ENCODE peak calls at places on chromosome 5, in five cellular contexts. Y is GM12878, H is uterus, F is sigmoid colon, I is ovary. S is an unnamed sample.

GRCh38 chr5:144307726-144308125 is 137.1 kb downstream of the KCTD16 start:
- DNase-seq in Y (no peak), H (no peak), F (no peak), I (no peak), S (no peak)

GRCh38 chr5:174052636-174053035 is 7.1 kb downstream of the NSG2 start:
- DNase-seq in Y (no peak), H (no peak), F (no peak), I (no peak), S (no peak)

GRCh38 chr5:21644032-21644431 is 1209.1 kb downstream of the CDH12 start:
- DNase-seq in Y (no peak), H (no peak), F (no peak), I (no peak), S (no peak)

GRCh38 chr5:53397845-53398244 is 82.6 kb upstream of the FST start:
- DNase-seq in Y (no peak), H (no peak), F (no peak), I (no peak), S (no peak)

GRCh38 chr5:105350406-105351140 is 1788.0 kb upstream of the NUDT12 start:
- DNase-seq in Y (no peak), H (no peak), F (no peak), I (no peak), S (no peak)

GRCh38 chr5:159619826-159620225 is 289.5 kb upstream of the IL12B start:
- DNase-seq in Y (no peak), H (no peak), F (no peak), I (no peak), S (no peak)

GRCh38 chr5:154461531-154461930 is 15.7 kb downstream of the SAP30L start:
- DNase-seq in Y (no peak), H (no peak), F (no peak), I (no peak), S (no peak)

GRCh38 chr5:26568316-26568715 is 470.1 kb downstream of the CDH9 start:
- DNase-seq in Y (no peak), H (no peak), F (no peak), I (no peak), S (no peak)

GRCh38 chr5:36696059-36696673 is 89.8 kb downstream of the SLC1A3 start:
- DNase-seq in Y (no peak), H (peak; percentile 19), F (peak; percentile 67), I (peak; percentile 54), S (peak; percentile 71)

GRCh38 chr5:87916320-87916719 is 352.3 kb downstream of the TMEM161B start:
- DNase-seq in Y (no peak), H (no peak), F (no peak), I (no peak), S (no peak)

GRCh38 chr5:85049020-85049419 is 664.3 kb upstream of the EDIL3 start:
- DNase-seq in Y (no peak), H (no peak), F (no peak), I (no peak), S (peak; percentile 1)

GRCh38 chr5:17436766-17437221 is 61.2 kb upstream of the TAF11L2 start:
- DNase-seq in Y (no peak), H (no peak), F (no peak), I (no peak), S (no peak)

GRCh38 chr5:2757563-2758311 is 6.3 kb upstream of the IRX2 start:
- DNase-seq in Y (no peak), H (no peak), F (no peak), I (no peak), S (no peak)

GRCh38 chr5:151200913-151201445 is 22.9 kb downstream of the CCDC69 start:
- DNase-seq in Y (no peak), H (no peak), F (no peak), I (no peak), S (no peak)

GRCh38 chr5:86493777-86494176 is 124.0 kb upstream of the COX7C start:
- DNase-seq in Y (no peak), H (no peak), F (no peak), I (no peak), S (no peak)

GRCh38 chr5:12072441-12072840 is 168.2 kb upstream of the CTNND2 start:
- DNase-seq in Y (no peak), H (no peak), F (no peak), I (no peak), S (no peak)

GRCh38 chr5:177442066-177442836 is 4.4 kb upstream of the PRR7 start:
- DNase-seq in Y (no peak), H (no peak), F (no peak), I (no peak), S (no peak)

GRCh38 chr5:8756498-8757084 is 789.3 kb downstream of the SEMA5A start:
- DNase-seq in Y (no peak), H (no peak), F (no peak), I (no peak), S (peak; percentile 20)

GRCh38 chr5:174204914-174205313 is 159.4 kb downstream of the NSG2 start:
- DNase-seq in Y (no peak), H (no peak), F (no peak), I (no peak), S (no peak)

GRCh38 chr5:73901455-73901854 is 275.5 kb downstream of the ARHGEF28 start:
- DNase-seq in Y (no peak), H (no peak), F (no peak), I (no peak), S (no peak)

GRCh38 chr5:147073098-147073497 is 161.7 kb upstream of the STK32A start:
- DNase-seq in Y (no peak), H (no peak), F (no peak), I (no peak), S (no peak)

GRCh38 chr5:140725799-140726471 is 25.7 kb downstream of the ZMAT2 start:
- DNase-seq in Y (peak; percentile 81), H (peak; percentile 35), F (peak; percentile 67), I (peak; percentile 51), S (peak; percentile 35)

GRCh38 chr5:145989428-145989827 is 53.0 kb downstream of the SH3RF2 start:
- DNase-seq in Y (no peak), H (no peak), F (no peak), I (no peak), S (no peak)

GRCh38 chr5:143506881-143507552 is 103.5 kb upstream of the NR3C1 start:
- DNase-seq in Y (no peak), H (no peak), F (no peak), I (no peak), S (peak; percentile 38)

GRCh38 chr5:179880848-179881590 is 22.4 kb upstream of the MRNIP start:
- DNase-seq in Y (no peak), H (no peak), F (no peak), I (no peak), S (no peak)

GRCh38 chr5:53276825-53277224 is 167.3 kb upstream of the MOCS2 start:
- DNase-seq in Y (no peak), H (no peak), F (no peak), I (no peak), S (no peak)

GRCh38 chr5:93580387-93581100 is 475 bp downstream of the NR2F1-AS1 start:
- DNase-seq in Y (no peak), H (no peak), F (peak; percentile 73), I (no peak), S (no peak)

GRCh38 chr5:16616536-16617271 is at the start of gene RETREG1:
- DNase-seq in Y (no peak), H (peak; percentile 38), F (peak; percentile 82), I (peak; percentile 73), S (peak; percentile 91)

GRCh38 chr5:96699186-96699820 is 37.1 kb downstream of the CAST start:
- DNase-seq in Y (no peak), H (no peak), F (no peak), I (no peak), S (no peak)

GRCh38 chr5:96703985-96704384 is 41.8 kb downstream of the CAST start:
- DNase-seq in Y (no peak), H (no peak), F (no peak), I (no peak), S (no peak)

GRCh38 chr5:96703384-96703910 is 41.3 kb downstream of the CAST start:
- DNase-seq in Y (no peak), H (no peak), F (no peak), I (no peak), S (no peak)

GRCh38 chr5:96706433-96707111 is 44.4 kb downstream of the CAST start:
- DNase-seq in Y (no peak), H (no peak), F (no peak), I (no peak), S (no peak)

DNA sequence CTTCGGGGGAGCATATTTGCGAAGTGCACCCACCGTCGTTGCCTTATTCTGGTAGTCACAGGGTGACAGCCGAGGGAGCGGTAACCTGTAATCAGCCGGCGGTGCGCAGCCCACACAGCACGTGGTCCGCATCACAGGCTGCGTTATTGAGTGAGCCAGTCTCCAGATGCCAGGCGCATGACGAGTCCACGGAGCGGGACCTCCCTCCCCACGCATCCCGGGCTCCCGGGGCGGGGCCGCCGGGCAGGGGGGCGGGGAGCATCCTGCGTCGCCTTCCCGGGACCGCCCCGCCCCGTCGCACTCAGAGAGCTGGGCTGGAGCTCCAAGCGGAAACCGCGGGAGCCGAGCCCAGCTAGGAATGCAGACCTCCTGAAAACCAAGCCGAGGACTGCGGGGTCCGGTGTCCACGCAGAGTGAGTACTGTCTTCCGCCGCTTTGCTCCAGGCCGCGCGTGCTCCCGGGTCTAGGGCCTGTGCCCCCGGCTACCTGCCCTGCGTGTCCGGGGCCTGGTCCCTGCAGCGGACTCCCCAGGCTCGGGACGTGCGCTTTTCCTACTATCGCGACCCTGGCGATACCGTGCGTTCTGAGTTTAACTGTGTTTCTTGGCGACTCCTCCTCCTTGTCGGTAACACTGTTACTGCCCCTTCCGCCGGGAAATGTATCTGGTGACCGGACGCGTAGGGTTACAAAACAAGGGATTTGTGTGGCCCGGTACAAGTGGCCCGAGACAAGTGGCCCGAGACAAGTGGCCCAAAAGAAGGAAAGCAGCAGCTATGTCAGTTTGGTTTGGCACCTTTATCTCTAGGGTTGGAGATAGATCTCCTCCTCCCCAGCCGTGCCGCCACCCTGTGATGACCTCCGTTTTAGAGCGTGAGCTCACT is 40.6 kb downstream of the CAST start:
- DNase-seq in Y (no peak), H (peak; percentile 96), F (peak; percentile 98), I (peak; percentile 97), S (peak; percentile 84)
- TF ChIP-seq POLR2A in Y (peak; percentile 65), H (peak; percentile 78), F (peak; percentile 71), I (peak; percentile 75), S (peak; percentile 49)

GRCh38 chr5:108748354-108749129 is 845 bp downstream of the FER start:
- DNase-seq in Y (peak; percentile 97), H (peak; percentile 99), F (peak; percentile 100), I (peak; percentile 99), S (peak; percentile 80)
- TF ChIP-seq POLR2A in Y (peak; percentile 99), H (peak; percentile 100), F (peak; percentile 99), I (peak; percentile 99), S (peak; percentile 98)

GRCh38 chr5:148949871-148950863 is 112.7 kb downstream of the SH3TC2 start:
- DNase-seq in Y (no peak), H (no peak), F (peak; percentile 96), I (no peak), S (no peak)

GRCh38 chr5:148951612-148952011 is 111.2 kb downstream of the SH3TC2 start:
- DNase-seq in Y (no peak), H (no peak), F (peak; percentile 10), I (no peak), S (no peak)

GRCh38 chr5:148956632-148957385 is 106.1 kb downstream of the SH3TC2 start:
- DNase-seq in Y (no peak), H (no peak), F (no peak), I (no peak), S (no peak)

GRCh38 chr5:148950892-148951291 is 112.0 kb downstream of the SH3TC2 start:
- DNase-seq in Y (no peak), H (no peak), F (no peak), I (no peak), S (no peak)

GRCh38 chr5:148952097-148952828 is 110.6 kb downstream of the SH3TC2 start:
- DNase-seq in Y (no peak), H (no peak), F (peak; percentile 17), I (no peak), S (no peak)
- TF ChIP-seq POLR2A in Y (no peak), H (no peak), F (no peak), I (no peak), S (no peak)

GRCh38 chr5:63451188-63451587 is 511.1 kb downstream of the HTR1A start:
- DNase-seq in Y (no peak), H (no peak), F (no peak), I (no peak), S (no peak)
- TF ChIP-seq POLR2A in Y (no peak), H (no peak), F (no peak), I (no peak), S (no peak)

S was measured in H54.